ENCODE peak calls at places on chromosomes 1 and 21, in seven cellular contexts. Q is mesenchymal stem cell, C is IMR-90, E is mesendoderm, T is H1, K is neuronal stem cell, V is trophoblast cell. W is an unnamed sample.
A peak's percentile ranks its signal among the peaks of the same experiment; 100 is the strongest.

GRCh38 chr1:32817815-32818786 is 648 bp downstream of the S100PBP start:
- DNase-seq in Q (peak; percentile 70), K (peak; percentile 69), E (peak; percentile 92), T (peak; percentile 49), V (peak; percentile 55), C (peak; percentile 39), W (peak; percentile 82)

GRCh38 chr1:39698568-39698967 is 7.3 kb upstream of the HPCAL4 start:
- DNase-seq in E (no peak), C (no peak), T (no peak), V (no peak), Q (no peak), K (no peak), W (no peak)

GRCh38 chr1:85445906-85446305 is 19.1 kb downstream of the DDAH1 start:
- DNase-seq in K (no peak), Q (peak; percentile 68), T (no peak), V (no peak), E (no peak), C (peak; percentile 75), W (no peak)

GRCh38 chr1:27357281-27358037 is 9.3 kb downstream of the MAP3K6 start:
- DNase-seq in T (peak; percentile 73), K (peak; percentile 69), V (peak; percentile 66), Q (peak; percentile 55), C (peak; percentile 32), E (peak; percentile 85), W (peak; percentile 94)

GRCh38 chr1:173062156-173062938 is 11.6 kb upstream of the TNFSF18 start:
- DNase-seq in T (no peak), Q (peak; percentile 83), C (peak; percentile 80), K (no peak), E (no peak), V (peak; percentile 24), W (no peak)

GRCh38 chr1:197213193-197213592 is 54.9 kb upstream of the CRB1 start:
- DNase-seq in T (no peak), V (no peak), E (no peak), C (no peak), K (no peak), Q (no peak), W (no peak)

GRCh38 chr1:22139817-22140216 is 3.1 kb downstream of the WNT4 start:
- DNase-seq in K (no peak), Q (no peak), V (no peak), T (no peak), C (no peak), E (peak; percentile 47), W (no peak)

GRCh38 chr1:198538579-198539364 is 1.7 kb downstream of the ATP6V1G3 start:
- DNase-seq in C (no peak), V (no peak), E (no peak), K (no peak), T (no peak), Q (no peak), W (no peak)

GRCh38 chr1:7300893-7301292 is 470.2 kb upstream of the VAMP3 start:
- DNase-seq in C (peak; percentile 98), Q (peak; percentile 94), K (no peak), V (no peak), T (no peak), E (no peak), W (no peak)

GRCh38 chr1:103514920-103515503 is 10.5 kb upstream of the RNPC3 start:
- DNase-seq in Q (peak; percentile 67), V (peak; percentile 13), T (no peak), K (peak; percentile 46), E (peak; percentile 55), C (peak; percentile 63), W (no peak)

GRCh38 chr1:53293123-53293522 is 34.7 kb downstream of the LRP8 start:
- DNase-seq in K (no peak), E (no peak), T (no peak), C (no peak), V (no peak), Q (no peak), W (no peak)
- H3K4me1 ChIP-seq in K (peaks cover 51% of the 10 kb centered on the region), E (no peaks in the 10 kb centered on the region), T (no peaks in the 10 kb centered on the region), C (peaks cover 13% of the 10 kb centered on the region), V (no peaks in the 10 kb centered on the region), Q (peaks cover 13% of the 10 kb centered on the region), W (no peaks in the 10 kb centered on the region)

GRCh38 chr1:182631058-182631677 is 27.0 kb upstream of the RGS16 start:
- DNase-seq in C (no peak), Q (no peak), E (no peak), T (no peak), V (no peak), K (no peak), W (no peak)

GRCh38 chr1:182626527-182626926 is 22.3 kb upstream of the RGS16 start:
- DNase-seq in Q (no peak), V (no peak), E (no peak), T (no peak), K (no peak), C (no peak), W (no peak)

GRCh38 chr1:182629674-182630073 is 25.5 kb upstream of the RGS16 start:
- DNase-seq in Q (no peak), E (no peak), T (no peak), V (no peak), K (no peak), C (no peak), W (no peak)

GRCh38 chr1:182630586-182630985 is 26.4 kb upstream of the RGS16 start:
- DNase-seq in Q (no peak), V (no peak), E (peak; percentile 55), C (no peak), K (no peak), T (no peak), W (no peak)

GRCh38 chr1:182628657-182629056 is 24.5 kb upstream of the RGS16 start:
- DNase-seq in C (no peak), Q (no peak), T (no peak), K (no peak), V (no peak), E (no peak), W (no peak)
- H3K4me2 ChIP-seq in C (no peak overlapping the region), Q (no peak overlapping the region), T (no peak overlapping the region), K (no peak overlapping the region), V (no peak overlapping the region), E (no peak overlapping the region), W (no peak overlapping the region)

DNA sequence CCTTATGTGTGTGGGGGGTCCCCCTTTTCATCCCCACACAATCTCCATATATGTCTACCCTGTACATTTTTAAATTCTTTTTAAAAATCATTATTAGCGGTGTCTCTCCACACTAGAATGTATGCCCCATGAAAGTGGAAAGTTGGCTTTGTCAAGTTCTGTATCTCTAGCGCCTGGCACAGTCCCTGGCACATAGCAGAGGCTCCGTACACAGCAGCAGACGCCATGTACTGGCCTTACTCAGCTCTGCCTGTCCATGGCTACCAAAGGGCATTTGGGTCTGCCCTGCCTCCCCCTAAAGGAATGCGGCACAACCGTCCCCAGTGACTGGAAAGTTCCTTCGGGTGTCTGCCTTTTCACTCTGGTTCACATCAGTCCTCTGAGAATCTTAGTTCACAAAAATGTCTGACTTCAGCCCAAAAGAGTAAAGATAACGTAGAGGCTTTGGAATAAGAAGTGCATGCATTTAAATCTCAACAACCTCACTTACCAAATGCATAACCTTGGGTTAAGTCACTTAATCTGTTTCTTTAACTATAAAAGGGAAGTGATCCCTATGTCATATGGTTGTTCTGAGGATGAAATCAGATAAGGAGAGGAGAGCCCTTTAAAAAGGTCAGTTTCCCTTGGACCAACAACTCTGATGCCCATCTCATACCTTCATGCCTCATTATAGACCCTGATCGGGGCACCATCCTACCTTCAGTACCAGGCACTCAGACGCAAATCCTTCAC is 61.1 kb downstream of the CD46 start:
- DNase-seq in C (no peak), E (no peak), V (no peak), Q (no peak), T (no peak), K (no peak), W (no peak)
- H3K18ac ChIP-seq in C (no peak overlapping the region), E (no peak overlapping the region), V (no peak overlapping the region), Q (no peak overlapping the region), T (no peak overlapping the region), K (no peak overlapping the region), W (no peak overlapping the region)

DNA sequence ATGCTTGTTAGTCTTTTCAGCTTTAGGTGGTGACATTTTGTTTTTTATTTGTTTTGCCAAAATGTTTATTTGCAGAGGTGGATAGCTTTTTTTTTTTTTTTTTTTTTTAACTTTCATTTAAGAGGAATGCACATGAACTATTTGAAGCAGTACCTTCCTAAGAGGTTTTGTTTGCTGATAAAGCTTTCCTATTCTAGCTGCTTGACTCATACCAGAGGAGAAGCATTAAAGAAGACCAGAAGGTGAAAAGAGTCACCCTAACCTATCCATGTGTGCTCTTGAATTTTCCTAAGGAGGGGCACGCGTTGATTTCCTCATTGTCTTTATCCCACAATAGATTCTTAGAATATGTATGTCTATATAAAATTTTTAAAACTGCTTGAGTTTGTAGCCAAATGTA is 57.7 kb downstream of the PRDM2 start:
- DNase-seq in T (no peak), Q (no peak), C (no peak), V (no peak), E (no peak), K (no peak), W (no peak)
- H3K4me1 ChIP-seq in T (peaks cover 17% of the 10 kb centered on the region), Q (peaks cover 9% of the 10 kb centered on the region), C (peaks cover 9% of the 10 kb centered on the region), V (peaks cover 6% of the 10 kb centered on the region), E (no peaks in the 10 kb centered on the region), K (peaks cover 14% of the 10 kb centered on the region), W (peaks cover 10% of the 10 kb centered on the region)

GRCh38 chr21:37547615-37547975 is 181.0 kb downstream of the DYRK1A start:
- DNase-seq in V (no peak), T (no peak), C (no peak), Q (no peak), E (no peak), K (no peak), W (no peak)
- H3K4me2 ChIP-seq in V (no peak overlapping the region), T (no peak overlapping the region), C (no peak overlapping the region), Q (no peak overlapping the region), E (no peak overlapping the region), K (no peak overlapping the region), W (no peak overlapping the region)

GRCh38 chr1:152501704-152502103 is 8.9 kb upstream of the LCE5A start:
- DNase-seq in C (no peak), E (no peak), V (peak; percentile 92), T (no peak), K (no peak), Q (no peak), W (no peak)
- H3K18ac ChIP-seq in C (no peak overlapping the region), E (no peak overlapping the region), V (no peak overlapping the region), T (no peak overlapping the region), K (no peak overlapping the region), Q (no peak overlapping the region), W (no peak overlapping the region)

GRCh38 chr1:3324704-3325535 is 129.5 kb upstream of the ARHGEF16 start:
- DNase-seq in T (no peak), K (no peak), C (no peak), V (no peak), E (no peak), Q (no peak), W (no peak)
- H3K4me1 ChIP-seq in T (no peaks in the 10 kb centered on the region), K (peaks cover 33% of the 10 kb centered on the region), C (no peaks in the 10 kb centered on the region), V (no peaks in the 10 kb centered on the region), E (no peaks in the 10 kb centered on the region), Q (peaks cover 2% of the 10 kb centered on the region), W (no peaks in the 10 kb centered on the region)

GRCh38 chr1:63779338-63779819 is 5.6 kb downstream of the ROR1 start:
- DNase-seq in V (no peak), T (no peak), E (peak; percentile 43), C (peak; percentile 75), Q (peak; percentile 38), K (no peak), W (no peak)
- H3K4me2 ChIP-seq in V (peak overlapping the region; percentile 28), T (peak overlapping the region; percentile 46), E (no peak overlapping the region), C (peak overlapping the region; percentile 79), Q (peak overlapping the region; percentile 27), K (no peak overlapping the region), W (peak overlapping the region; percentile 28)